ENCODE peak calls at places on chromosomes 4 and X, in seven cellular contexts. Q is left lung; C is CD8-positive, alpha-beta memory T cell; R is lung; M is small intestine; E is GM23338; N is suprapubic skin. K is an unnamed sample.

GRCh38 chr4:177699365-177700213 is 257.4 kb upstream of the AGA start:
- DNase-seq in Q (no peak), C (no peak), R (no peak), M (peak; percentile 5), E (no peak), N (no peak), K (no peak)

GRCh38 chrX:150980711-150981110 is 2.4 kb upstream of the HMGB3 start:
- DNase-seq in Q (no peak), C (no peak), R (no peak), M (no peak), E (no peak), N (no peak), K (no peak)

GRCh38 chrX:129823115-129823514 is 20.6 kb downstream of the ZDHHC9 start:
- DNase-seq in Q (no peak), C (peak; percentile 50), R (no peak), M (peak; percentile 51), E (peak; percentile 63), N (no peak), K (no peak)

GRCh38 chrX:120874678-120875557 is 748 bp downstream of the CT47B1 start:
- DNase-seq in Q (no peak), C (no peak), R (no peak), M (no peak), E (no peak), N (no peak), K (no peak)

GRCh38 chr4:84596826-84597225 is 13.9 kb downstream of the CDS1 start:
- DNase-seq in Q (peak; percentile 76), C (no peak), R (peak; percentile 47), M (peak; percentile 24), E (peak; percentile 75), N (no peak), K (no peak)

GRCh38 chrX:6707497-6707896 is 172.6 kb upstream of the VCX3A start:
- DNase-seq in Q (no peak), C (no peak), R (no peak), M (no peak), E (no peak), N (no peak), K (no peak)

GRCh38 chr4:108466936-108467902 is 153.2 kb upstream of the RPL34 start:
- DNase-seq in Q (no peak), C (peak; percentile 10), R (no peak), M (no peak), E (no peak), N (no peak), K (no peak)

GRCh38 chr4:153257966-153258365 is 53.7 kb downstream of the TRIM2 start:
- DNase-seq in Q (no peak), C (no peak), R (no peak), M (no peak), E (peak; percentile 80), N (no peak), K (no peak)

GRCh38 chrX:108811891-108812290 is 75.5 kb upstream of the IRS4 start:
- DNase-seq in Q (no peak), C (no peak), R (no peak), M (no peak), E (peak; percentile 38), N (no peak), K (no peak)

GRCh38 chrX:317424-318067 is 1.1 kb downstream of the GTPBP6 start:
- DNase-seq in Q (no peak), C (no peak), R (no peak), M (no peak), E (no peak), N (no peak), K (no peak)

GRCh38 chr4:159098482-159099127 is 4.3 kb upstream of the RAPGEF2 start:
- DNase-seq in Q (no peak), C (no peak), R (no peak), M (no peak), E (no peak), N (no peak), K (no peak)

GRCh38 chr4:2251073-2251794 is 9.3 kb upstream of the HAUS3 start:
- DNase-seq in Q (peak; percentile 26), C (no peak), R (no peak), M (no peak), E (no peak), N (peak; percentile 59), K (peak; percentile 74)

GRCh38 chr4:173509031-173510001 is 20.7 kb downstream of the HAND2 start:
- DNase-seq in Q (no peak), C (no peak), R (no peak), M (peak; percentile 30), E (peak; percentile 72), N (no peak), K (no peak)

GRCh38 chrX:3191821-3192220 is 150.6 kb downstream of the ARSF start:
- DNase-seq in Q (no peak), C (no peak), R (no peak), M (no peak), E (no peak), N (no peak), K (no peak)

GRCh38 chrX:20530319-20530979 is 263.7 kb upstream of the RPS6KA3 start:
- DNase-seq in Q (peak; percentile 36), C (peak; percentile 36), R (peak; percentile 52), M (peak; percentile 42), E (peak; percentile 62), N (peak; percentile 69), K (peak; percentile 61)

GRCh38 chrX:79081895-79082512 is 62.5 kb upstream of the GPR174 start:
- DNase-seq in Q (no peak), C (peak; percentile 59), R (no peak), M (peak; percentile 29), E (peak; percentile 36), N (no peak), K (no peak)

GRCh38 chrX:8845469-8845868 is 44.3 kb upstream of the FAM9A start:
- DNase-seq in Q (no peak), C (no peak), R (no peak), M (no peak), E (no peak), N (no peak), K (no peak)

GRCh38 chrX:20362268-20363002 is 95.7 kb upstream of the RPS6KA3 start:
- DNase-seq in Q (no peak), C (no peak), R (peak; percentile 35), M (peak; percentile 48), E (no peak), N (no peak), K (no peak)

GRCh38 chr4:187547281-187547680 is 448.3 kb upstream of the ZFP42 start:
- DNase-seq in Q (no peak), C (no peak), R (no peak), M (no peak), E (no peak), N (no peak), K (no peak)

GRCh38 chr4:169253904-169254303 is 16.9 kb downstream of the SH3RF1 start:
- DNase-seq in Q (no peak), C (no peak), R (no peak), M (peak; percentile 18), E (no peak), N (no peak), K (no peak)

GRCh38 chr4:142497606-142498005 is 348.5 kb downstream of the INPP4B start:
- DNase-seq in Q (no peak), C (no peak), R (no peak), M (no peak), E (no peak), N (no peak), K (no peak)

GRCh38 chr4:109052699-109053656 is 249.5 kb downstream of the COL25A1 start:
- DNase-seq in Q (no peak), C (no peak), R (no peak), M (no peak), E (no peak), N (no peak), K (no peak)

GRCh38 chr4:185786422-185786821 is 25.6 kb downstream of the SORBS2 start:
- DNase-seq in Q (no peak), C (no peak), R (no peak), M (no peak), E (no peak), N (no peak), K (no peak)

GRCh38 chrX:47218920-47219815 is 687 bp downstream of the CDK16 start:
- DNase-seq in Q (peak; percentile 48), C (peak; percentile 43), R (peak; percentile 46), M (peak; percentile 47), E (peak; percentile 48), N (peak; percentile 79), K (peak; percentile 86)

GRCh38 chr4:40149960-40150385 is 46.9 kb upstream of the RHOH start:
- DNase-seq in Q (no peak), C (peak; percentile 70), R (peak; percentile 64), M (peak; percentile 83), E (peak; percentile 88), N (no peak), K (peak; percentile 51)

DNA sequence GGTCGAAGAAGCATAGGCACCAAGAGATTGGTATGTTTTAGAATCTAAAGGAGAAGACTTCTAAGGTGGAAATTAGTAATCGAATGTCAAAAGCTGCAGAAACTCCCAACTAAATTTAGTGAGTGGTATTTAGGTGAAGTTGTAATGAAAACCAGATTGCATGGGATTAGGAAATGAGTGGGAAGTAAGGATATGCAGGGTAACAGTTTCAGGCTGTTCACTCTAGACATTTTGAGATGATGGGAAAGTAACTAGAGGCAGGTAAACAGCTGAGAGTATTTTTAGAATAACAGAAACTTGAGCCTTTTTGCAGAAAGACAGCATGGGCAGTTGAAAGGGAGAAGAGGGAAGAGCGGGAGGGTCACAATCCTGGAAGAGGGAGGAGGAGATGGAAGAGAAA is 12.7 kb downstream of the SPRY1 start:
- DNase-seq in Q (no peak), C (no peak), R (no peak), M (no peak), E (no peak), N (no peak), K (no peak)
- H3K4me1 ChIP-seq in Q (peaks cover 16% of the 10 kb centered on the region), C (no peaks in the 10 kb centered on the region), R (no peaks in the 10 kb centered on the region), M (no peaks in the 10 kb centered on the region), E (peaks cover 31% of the 10 kb centered on the region), N (peaks cover 35% of the 10 kb centered on the region), K (peaks cover 5% of the 10 kb centered on the region)

GRCh38 chrX:153468008-153468580 is 2.3 kb downstream of the HAUS7 start:
- DNase-seq in Q (no peak), C (no peak), R (no peak), M (no peak), E (no peak), N (no peak), K (no peak)

GRCh38 chrX:153470411-153471363 is at the start of gene HAUS7:
- DNase-seq in Q (peak; percentile 91), C (peak; percentile 87), R (peak; percentile 83), M (peak; percentile 88), E (peak; percentile 81), N (peak; percentile 93), K (peak; percentile 92)

GRCh38 chrX:153473126-153473525 is 2.8 kb upstream of the HAUS7 start:
- DNase-seq in Q (no peak), C (no peak), R (no peak), M (no peak), E (no peak), N (no peak), K (no peak)

GRCh38 chrX:153471663-153472280 is 1.4 kb upstream of the HAUS7 start:
- DNase-seq in Q (no peak), C (no peak), R (no peak), M (no peak), E (no peak), N (no peak), K (no peak)

GRCh38 chrX:153469811-153470410 is 465 bp downstream of the HAUS7 start:
- DNase-seq in Q (no peak), C (no peak), R (no peak), M (peak; percentile 37), E (peak; percentile 17), N (no peak), K (no peak)
- H3K27ac ChIP-seq in Q (no peak overlapping the region), C (peak overlapping the region; percentile 59), R (peak overlapping the region; percentile 71), M (peak overlapping the region; percentile 85), E (no peak overlapping the region), N (peak overlapping the region; percentile 62), K (peak overlapping the region; percentile 41)

GRCh38 chrX:53716328-53717088 is 30.0 kb upstream of the HUWE1 start:
- DNase-seq in Q (no peak), C (peak; percentile 65), R (no peak), M (peak; percentile 16), E (no peak), N (no peak), K (no peak)
- H3K4me1 ChIP-seq in Q (no peaks in the 10 kb centered on the region), C (peaks cover 46% of the 10 kb centered on the region), R (no peaks in the 10 kb centered on the region), M (no peaks in the 10 kb centered on the region), E (no peaks in the 10 kb centered on the region), N (peaks cover 10% of the 10 kb centered on the region), K (no peaks in the 10 kb centered on the region)

GRCh38 chrX:136115909-136116297 is 31.4 kb upstream of the FHL1 start:
- DNase-seq in Q (no peak), C (no peak), R (no peak), M (no peak), E (no peak), N (no peak), K (no peak)
- H3K27ac ChIP-seq in Q (no peak overlapping the region), C (no peak overlapping the region), R (no peak overlapping the region), M (peak overlapping the region; percentile 10), E (no peak overlapping the region), N (no peak overlapping the region), K (no peak overlapping the region)